ENCODE peak calls at places on chromosomes 5 and 9, in seven cellular contexts. B is mesendoderm, S is suprapubic skin, A is A673, M is uterus, N is stomach, W is psoas muscle. H is an unnamed sample.

GRCh38 chr9:129111762-129112151 is 542 bp downstream of the PTPA start:
- DNase-seq in A (peak; percentile 60), S (no peak), W (peak; percentile 72), B (peak; percentile 45), N (peak; percentile 47), M (peak; percentile 45), H (no peak)

GRCh38 chr9:7671847-7672246 is 127.7 kb downstream of the DMAC1 start:
- DNase-seq in N (no peak), M (no peak), W (no peak), B (no peak), A (no peak), S (no peak), H (no peak)

GRCh38 chr5:135332519-135333150 is 66.4 kb downstream of the MACROH2A1 start:
- DNase-seq in M (no peak), W (no peak), N (no peak), A (peak; percentile 62), B (peak; percentile 76), S (no peak), H (no peak)

GRCh38 chr9:63817622-63818518 is 1467.1 kb downstream of the FOXD4L5 start:
- DNase-seq in W (peak; percentile 75), A (peak; percentile 10), S (peak; percentile 94), M (peak; percentile 36), N (peak; percentile 64), B (peak; percentile 22), H (peak; percentile 40)

GRCh38 chr9:115733736-115734135 is 419.9 kb upstream of the PAPPA start:
- DNase-seq in M (no peak), S (no peak), B (peak; percentile 27), A (peak; percentile 20), W (no peak), N (no peak), H (no peak)

GRCh38 chr9:29830815-29831214 is 2257.5 kb upstream of the C9orf72 start:
- DNase-seq in S (no peak), M (no peak), N (no peak), A (peak; percentile 77), B (peak; percentile 81), W (no peak), H (no peak)

GRCh38 chr9:98514841-98515240 is 193.9 kb downstream of the GABBR2 start:
- DNase-seq in W (no peak), B (no peak), A (no peak), S (no peak), M (no peak), N (no peak), H (no peak)

GRCh38 chr9:91298304-91298703 is 63.4 kb downstream of the AUH start:
- DNase-seq in A (no peak), N (no peak), B (no peak), S (no peak), M (no peak), W (no peak), H (no peak)

GRCh38 chr5:3843691-3844090 is 248.1 kb downstream of the IRX1 start:
- DNase-seq in W (no peak), B (no peak), A (no peak), N (no peak), M (no peak), S (no peak), H (no peak)

GRCh38 chr9:131562032-131562959 is 17.0 kb downstream of the PRRT1B start:
- DNase-seq in M (no peak), N (no peak), B (peak; percentile 81), A (peak; percentile 63), W (no peak), S (no peak), H (no peak)

GRCh38 chr9:38392235-38393127 is at the start of gene ALDH1B1:
- DNase-seq in M (peak; percentile 86), B (peak; percentile 91), S (peak; percentile 87), A (peak; percentile 83), N (peak; percentile 90), W (peak; percentile 90), H (peak; percentile 57)

GRCh38 chr5:173789031-173789920 is 98.9 kb upstream of the CPEB4 start:
- DNase-seq in N (peak; percentile 25), S (no peak), M (no peak), A (no peak), W (no peak), B (no peak), H (no peak)

GRCh38 chr5:67053229-67053628 is 143.4 kb downstream of the CD180 start:
- DNase-seq in N (no peak), B (no peak), A (no peak), M (no peak), W (no peak), S (no peak), H (no peak)

GRCh38 chr5:118989816-118990215 is 1.5 kb upstream of the DTWD2 start:
- DNase-seq in N (no peak), A (no peak), B (peak; percentile 90), S (no peak), W (no peak), M (no peak), H (no peak)

GRCh38 chr5:141747152-141747640 is 65.2 kb upstream of the ARAP3 start:
- DNase-seq in B (peak; percentile 92), N (peak; percentile 78), S (no peak), W (peak; percentile 83), M (peak; percentile 77), A (peak; percentile 66), H (no peak)

GRCh38 chr9:4386819-4387218 is 87.0 kb upstream of the GLIS3 start:
- DNase-seq in B (peak; percentile 76), M (no peak), N (no peak), S (no peak), W (no peak), A (no peak), H (no peak)

GRCh38 chr5:140261403-140262171 is 41.3 kb downstream of the PFDN1 start:
- DNase-seq in B (peak; percentile 73), S (no peak), M (peak; percentile 87), N (peak; percentile 88), W (peak; percentile 82), A (peak; percentile 56), H (no peak)

GRCh38 chr9:19156805-19157204 is 29.5 kb upstream of the PLIN2 start:
- DNase-seq in B (no peak), S (no peak), A (no peak), W (peak; percentile 72), N (no peak), M (no peak), H (no peak)

GRCh38 chr5:123422433-123423277 is 548 bp downstream of the CEP120 start:
- DNase-seq in B (peak; percentile 48), W (no peak), M (no peak), N (peak; percentile 32), A (peak; percentile 22), S (no peak), H (no peak)

GRCh38 chr5:180421672-180422071 is 68.5 kb upstream of the GFPT2 start:
- DNase-seq in S (no peak), N (no peak), W (no peak), B (no peak), M (no peak), A (no peak), H (no peak)
- H3K4me1 ChIP-seq in S (no peaks in the 10 kb centered on the region), N (no peaks in the 10 kb centered on the region), W (no peaks in the 10 kb centered on the region), B (no peaks in the 10 kb centered on the region), M (no peaks in the 10 kb centered on the region), A (no peaks in the 10 kb centered on the region), H (no peaks in the 10 kb centered on the region)

GRCh38 chr9:16026886-16027285 is 474.0 kb downstream of the CCDC171 start:
- DNase-seq in N (no peak), B (no peak), W (no peak), A (no peak), M (no peak), S (no peak), H (no peak)

GRCh38 chr9:16029796-16030363 is 477.0 kb downstream of the CCDC171 start:
- DNase-seq in B (peak; percentile 11), W (no peak), M (no peak), N (no peak), A (no peak), S (no peak), H (no peak)

GRCh38 chr9:16029056-16029615 is 476.3 kb downstream of the CCDC171 start:
- DNase-seq in A (no peak), N (no peak), B (no peak), S (no peak), W (no peak), M (no peak), H (no peak)

GRCh38 chr9:16030513-16031185 is 477.8 kb downstream of the CCDC171 start:
- DNase-seq in B (peak; percentile 49), M (no peak), S (no peak), A (peak; percentile 14), N (no peak), W (no peak), H (no peak)

DNA sequence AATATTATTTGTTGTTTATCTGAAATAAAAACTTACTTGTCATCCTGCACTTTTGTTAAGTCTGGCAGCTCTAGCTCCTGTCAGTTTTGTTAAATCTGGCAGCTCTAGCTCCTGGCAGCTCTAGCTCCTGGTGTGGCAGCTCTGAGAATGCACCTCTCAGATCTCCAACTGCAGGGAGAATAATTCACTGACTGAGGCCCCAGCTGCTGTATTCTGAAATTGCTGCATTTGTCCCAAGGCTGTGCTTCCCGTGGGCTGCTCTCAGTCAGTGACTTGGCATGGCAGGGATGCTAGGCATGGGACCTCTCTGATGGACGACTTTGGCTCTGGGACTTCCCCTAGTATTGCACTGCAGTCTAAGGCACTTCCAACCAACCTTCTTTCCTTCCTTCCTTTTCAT is 475.7 kb downstream of the CCDC171 start:
- DNase-seq in S (no peak), W (no peak), M (no peak), B (no peak), A (no peak), N (no peak), H (no peak)
- H3K27ac ChIP-seq in S (no peak overlapping the region), W (no peak overlapping the region), M (no peak overlapping the region), B (no peak overlapping the region), A (no peak overlapping the region), N (no peak overlapping the region), H (no peak overlapping the region)

DNA sequence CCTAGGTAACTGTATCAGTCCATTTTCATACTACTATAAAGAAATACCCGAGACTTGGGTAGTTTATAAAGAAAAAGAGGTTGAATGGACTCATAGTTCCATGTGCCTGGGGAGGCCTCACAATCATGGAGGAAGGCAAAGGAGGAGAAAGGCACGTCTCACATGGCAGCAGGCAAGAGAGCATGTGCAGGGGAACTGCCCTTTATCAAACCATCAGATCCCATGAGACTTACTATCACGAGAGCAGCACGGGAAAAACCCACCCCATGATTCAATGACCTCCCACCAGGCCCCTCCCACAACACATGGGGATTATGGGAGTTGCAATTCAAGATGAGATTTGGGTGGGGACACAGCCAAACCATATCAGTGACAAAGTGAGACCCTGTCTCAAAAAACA is 19.9 kb downstream of the TRAF2 start:
- DNase-seq in B (no peak), W (no peak), N (no peak), A (no peak), M (no peak), S (no peak), H (no peak)
- H3K36me3 ChIP-seq in B (peaks cover 5% of the 10 kb centered on the region), W (peaks cover 47% of the 10 kb centered on the region), N (peaks cover 10% of the 10 kb centered on the region), A (peaks cover 39% of the 10 kb centered on the region), M (no peaks in the 10 kb centered on the region), S (peaks cover 38% of the 10 kb centered on the region), H (peaks cover 37% of the 10 kb centered on the region)

DNA sequence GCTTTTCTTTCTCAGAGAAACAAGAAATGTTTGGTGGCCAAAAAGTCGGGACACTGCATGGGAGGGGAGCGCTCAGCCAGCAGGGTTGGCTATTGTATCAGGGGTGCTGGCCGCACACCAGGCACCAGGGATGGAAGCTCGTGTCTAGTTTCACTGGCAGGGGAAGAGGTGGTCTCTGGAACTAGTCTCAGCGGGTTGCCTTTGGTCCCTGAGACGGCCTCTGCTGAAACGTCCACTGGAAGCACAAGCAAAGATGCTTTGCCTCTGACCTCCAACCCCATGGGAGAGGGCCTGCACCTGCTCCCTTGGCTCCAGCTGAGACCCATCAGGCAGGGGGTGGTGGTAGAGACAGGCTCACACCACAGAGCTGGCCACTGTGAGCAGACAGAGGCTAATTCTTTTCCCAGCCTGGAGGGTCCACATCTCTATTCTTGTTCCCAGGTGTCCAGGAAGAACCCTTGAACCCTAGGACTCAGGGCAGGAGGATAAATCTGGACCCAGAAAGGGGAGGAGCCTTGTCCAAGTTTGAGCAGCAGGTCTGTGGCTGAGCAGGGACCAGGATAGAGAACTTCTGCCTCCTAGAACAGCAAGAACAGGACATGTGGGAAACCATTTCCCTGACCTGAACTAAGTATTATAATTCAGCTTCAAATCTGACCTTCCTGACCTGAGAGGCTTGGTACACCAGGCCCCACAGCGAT is 102.6 kb downstream of the RGS3 start:
- DNase-seq in M (peak; percentile 6), S (no peak), N (no peak), A (no peak), B (no peak), W (no peak), H (no peak)
- H3K4me1 ChIP-seq in M (no peaks in the 10 kb centered on the region), S (peaks cover 68% of the 10 kb centered on the region), N (peaks cover 84% of the 10 kb centered on the region), A (peaks cover 21% of the 10 kb centered on the region), B (no peaks in the 10 kb centered on the region), W (peaks cover 61% of the 10 kb centered on the region), H (no peaks in the 10 kb centered on the region)